ENCODE peak calls at places on chromosomes 6 and 20, in five cellular contexts. One of them, this sample, is unnamed.

GRCh38 chr6:138454976-138455706 is 44.2 kb downstream of the NHSL1 start:
- DNase-seq in upper lobe of right lung: peak
- DNase-seq in GM12865: peak
- DNase-seq in RWPE2: no peak
- DNase-seq in dorsolateral prefrontal cortex: no peak
- DNase-seq in this sample: no peak

GRCh38 chr6:12233693-12234551 is 56.2 kb upstream of the EDN1 start:
- DNase-seq in upper lobe of right lung: no peak
- DNase-seq in GM12865: peak
- DNase-seq in RWPE2: no peak
- DNase-seq in dorsolateral prefrontal cortex: no peak
- DNase-seq in this sample: peak

GRCh38 chr6:88567696-88568095 is 395.7 kb downstream of the RNGTT start:
- DNase-seq in upper lobe of right lung: no peak
- DNase-seq in GM12865: no peak
- DNase-seq in RWPE2: no peak
- DNase-seq in dorsolateral prefrontal cortex: no peak
- DNase-seq in this sample: no peak

GRCh38 chr6:167570460-167571400 is 245.8 kb downstream of the TTLL2 start:
- DNase-seq in upper lobe of right lung: no peak
- DNase-seq in GM12865: no peak
- DNase-seq in RWPE2: no peak
- DNase-seq in dorsolateral prefrontal cortex: no peak
- DNase-seq in this sample: no peak

GRCh38 chr6:138428943-138429616 is 25.1 kb downstream of the HEBP2 start:
- DNase-seq in upper lobe of right lung: no peak
- DNase-seq in GM12865: peak
- DNase-seq in RWPE2: no peak
- DNase-seq in dorsolateral prefrontal cortex: no peak
- DNase-seq in this sample: peak

GRCh38 chr6:170193326-170193821 is 97.5 kb downstream of the DLL1 start:
- DNase-seq in upper lobe of right lung: no peak
- DNase-seq in GM12865: no peak
- DNase-seq in RWPE2: no peak
- DNase-seq in dorsolateral prefrontal cortex: no peak
- DNase-seq in this sample: no peak

GRCh38 chr6:53734473-53735299 is 60.1 kb upstream of the LRRC1 start:
- DNase-seq in upper lobe of right lung: no peak
- DNase-seq in GM12865: peak
- DNase-seq in RWPE2: no peak
- DNase-seq in dorsolateral prefrontal cortex: no peak
- DNase-seq in this sample: peak

GRCh38 chr6:169171951-169172350 is 81.7 kb downstream of the THBS2 start:
- DNase-seq in upper lobe of right lung: no peak
- DNase-seq in GM12865: no peak
- DNase-seq in RWPE2: no peak
- DNase-seq in dorsolateral prefrontal cortex: no peak
- DNase-seq in this sample: peak

GRCh38 chr6:118709859-118710350 is 58.5 kb upstream of the CEP85L start:
- DNase-seq in upper lobe of right lung: no peak
- DNase-seq in GM12865: peak
- DNase-seq in RWPE2: no peak
- DNase-seq in dorsolateral prefrontal cortex: no peak
- DNase-seq in this sample: peak

GRCh38 chr6:47308674-47309325 is 905 bp downstream of the TNFRSF21 start:
- DNase-seq in upper lobe of right lung: peak
- DNase-seq in GM12865: no peak
- DNase-seq in RWPE2: no peak
- DNase-seq in dorsolateral prefrontal cortex: peak
- DNase-seq in this sample: peak

GRCh38 chr6:53159558-53159957 is 10.9 kb upstream of the GCM1 start:
- DNase-seq in upper lobe of right lung: no peak
- DNase-seq in GM12865: no peak
- DNase-seq in RWPE2: no peak
- DNase-seq in dorsolateral prefrontal cortex: no peak
- DNase-seq in this sample: peak

GRCh38 chr6:36545767-36546663 is 1.3 kb downstream of the STK38 start:
- DNase-seq in upper lobe of right lung: no peak
- DNase-seq in GM12865: peak
- DNase-seq in RWPE2: no peak
- DNase-seq in dorsolateral prefrontal cortex: no peak
- DNase-seq in this sample: peak

GRCh38 chr20:20690676-20691476 is 21.6 kb downstream of the RALGAPA2 start:
- DNase-seq in upper lobe of right lung: no peak
- DNase-seq in GM12865: peak
- DNase-seq in RWPE2: no peak
- DNase-seq in dorsolateral prefrontal cortex: no peak
- DNase-seq in this sample: no peak

GRCh38 chr6:21596379-21597242 is 3.1 kb downstream of the SOX4 start:
- DNase-seq in upper lobe of right lung: peak
- DNase-seq in GM12865: peak
- DNase-seq in RWPE2: peak
- DNase-seq in dorsolateral prefrontal cortex: no peak
- DNase-seq in this sample: peak

GRCh38 chr6:143806282-143807102 is 36.6 kb upstream of the LTV1 start:
- DNase-seq in upper lobe of right lung: no peak
- DNase-seq in GM12865: no peak
- DNase-seq in RWPE2: no peak
- DNase-seq in dorsolateral prefrontal cortex: no peak
- DNase-seq in this sample: peak

GRCh38 chr6:116280960-116281316 is 1.2 kb upstream of the TSPYL1 start:
- DNase-seq in upper lobe of right lung: no peak
- DNase-seq in GM12865: no peak
- DNase-seq in RWPE2: no peak
- DNase-seq in dorsolateral prefrontal cortex: no peak
- DNase-seq in this sample: no peak

GRCh38 chr6:39043776-39044175 is 4.8 kb upstream of the GLP1R start:
- DNase-seq in upper lobe of right lung: no peak
- DNase-seq in GM12865: no peak
- DNase-seq in RWPE2: no peak
- DNase-seq in dorsolateral prefrontal cortex: no peak
- DNase-seq in this sample: no peak
- TF ChIP-seq CTCF in upper lobe of right lung: no peak
- TF ChIP-seq CTCF in GM12865: no peak
- TF ChIP-seq CTCF in RWPE2: no peak
- TF ChIP-seq CTCF in dorsolateral prefrontal cortex: no peak
- TF ChIP-seq CTCF in this sample: no peak

GRCh38 chr6:160790028-160790792 is 88.2 kb downstream of the PLG start:
- DNase-seq in upper lobe of right lung: no peak
- DNase-seq in GM12865: peak
- DNase-seq in RWPE2: no peak
- DNase-seq in dorsolateral prefrontal cortex: no peak
- DNase-seq in this sample: peak
- H3K4me3 ChIP-seq in upper lobe of right lung: no peak
- H3K4me3 ChIP-seq in GM12865: no peak
- H3K4me3 ChIP-seq in RWPE2: no peak
- H3K4me3 ChIP-seq in dorsolateral prefrontal cortex: no peak
- H3K4me3 ChIP-seq in this sample: peak

GRCh38 chr6:110178626-110179405 is 654 bp downstream of the WASF1 start:
- DNase-seq in upper lobe of right lung: peak
- DNase-seq in GM12865: peak
- DNase-seq in RWPE2: peak
- DNase-seq in dorsolateral prefrontal cortex: peak
- DNase-seq in this sample: peak
- TF ChIP-seq CTCF in upper lobe of right lung: peak
- TF ChIP-seq CTCF in GM12865: peak
- TF ChIP-seq CTCF in RWPE2: peak
- TF ChIP-seq CTCF in dorsolateral prefrontal cortex: peak
- TF ChIP-seq CTCF in this sample: peak

GRCh38 chr6:40511884-40512283 is 75.3 kb downstream of the LRFN2 start:
- DNase-seq in upper lobe of right lung: no peak
- DNase-seq in GM12865: no peak
- DNase-seq in RWPE2: no peak
- DNase-seq in dorsolateral prefrontal cortex: no peak
- DNase-seq in this sample: no peak
- H3K4me3 ChIP-seq in upper lobe of right lung: no peak
- H3K4me3 ChIP-seq in GM12865: no peak
- H3K4me3 ChIP-seq in RWPE2: no peak
- H3K4me3 ChIP-seq in dorsolateral prefrontal cortex: no peak
- H3K4me3 ChIP-seq in this sample: no peak